ENCODE peak calls at places on chromosome 4, in nine cellular contexts. Z is Peyer's patch, T is neural progenitor cell, G is A549, N is fibroblast of lung, A is IMR-90, Q is astrocyte, X is transverse colon, D is ovary. O is an unnamed sample.

GRCh38 chr4:76706581-76706980 is 191.4 kb downstream of the SOWAHB start:
- DNase-seq in Z (no peak), T (no peak), G (no peak), N (no peak), A (no peak), Q (no peak), X (no peak), D (no peak), O (no peak)

GRCh38 chr4:104524591-104524990 is 29.9 kb upstream of the CXXC4 start:
- DNase-seq in Z (no peak), T (no peak), G (no peak), N (peak; percentile 34), A (peak; percentile 43), Q (peak; percentile 65), X (no peak), D (no peak), O (no peak)

GRCh38 chr4:78940752-78941151 is 1.5 kb upstream of the PAQR3 start:
- DNase-seq in Z (no peak), T (no peak), G (no peak), N (no peak), A (no peak), Q (no peak), X (no peak), D (no peak), O (no peak)

GRCh38 chr4:143341186-143341755 is 4.6 kb downstream of the GAB1 start:
- DNase-seq in Z (no peak), T (no peak), G (no peak), N (no peak), A (no peak), Q (no peak), X (peak; percentile 41), D (no peak), O (no peak)

GRCh38 chr4:82833696-82834313 is 35.2 kb upstream of the SCD5 start:
- DNase-seq in Z (no peak), T (no peak), G (no peak), N (peak; percentile 86), A (peak; percentile 94), Q (peak; percentile 84), X (peak; percentile 27), D (no peak), O (no peak)

GRCh38 chr4:55543858-55544257 is 2.9 kb downstream of the CLOCK start:
- DNase-seq in Z (no peak), T (no peak), G (no peak), N (peak; percentile 21), A (peak; percentile 27), Q (no peak), X (no peak), D (no peak), O (no peak)

GRCh38 chr4:186900232-186900900 is 176.7 kb upstream of the FAT1 start:
- DNase-seq in Z (no peak), T (no peak), G (peak; percentile 29), N (peak; percentile 63), A (peak; percentile 87), Q (peak; percentile 88), X (no peak), D (no peak), O (no peak)

GRCh38 chr4:108036252-108036651 is 46.6 kb downstream of the HADH start:
- DNase-seq in Z (no peak), T (no peak), G (no peak), N (no peak), A (no peak), Q (no peak), X (peak; percentile 58), D (no peak), O (peak; percentile 21)

GRCh38 chr4:52096048-52096447 is 44.9 kb downstream of the SPATA18 start:
- DNase-seq in Z (no peak), T (no peak), G (no peak), N (no peak), A (peak; percentile 37), Q (peak; percentile 34), X (no peak), D (no peak), O (no peak)

GRCh38 chr4:4677825-4678522 is 136.1 kb upstream of the STX18 start:
- DNase-seq in Z (no peak), T (peak; percentile 68), G (no peak), N (peak; percentile 62), A (peak; percentile 59), Q (peak; percentile 29), X (no peak), D (no peak), O (no peak)

GRCh38 chr4:94262163-94263016 is 54.7 kb downstream of the SMARCAD1 start:
- DNase-seq in Z (no peak), T (no peak), G (no peak), N (no peak), A (no peak), Q (no peak), X (no peak), D (no peak), O (no peak)

GRCh38 chr4:7708981-7709380 is 230.7 kb downstream of the AFAP1 start:
- DNase-seq in Z (no peak), T (no peak), G (no peak), N (peak; percentile 16), A (no peak), Q (peak; percentile 19), X (no peak), D (peak; percentile 12), O (peak; percentile 29)
- TF ChIP-seq CTCF in Z (no peak), T (no peak), G (no peak), N (no peak), A (no peak), Q (no peak), X (no peak), D (no peak), O (no peak)

GRCh38 chr4:118281611-118282442 is 71.0 kb downstream of the PRSS12 start:
- DNase-seq in Z (peak; percentile 53), T (peak; percentile 43), G (no peak), N (peak; percentile 53), A (peak; percentile 63), Q (peak; percentile 61), X (no peak), D (peak; percentile 48), O (peak; percentile 58)
- H3K4me1 ChIP-seq in Z (peaks cover 3% of the 10 kb centered on the region), T (peaks cover 17% of the 10 kb centered on the region), G (peaks cover 31% of the 10 kb centered on the region), N (peaks cover 6% of the 10 kb centered on the region), A (peaks cover 10% of the 10 kb centered on the region), Q (peaks cover 24% of the 10 kb centered on the region), X (peaks cover 26% of the 10 kb centered on the region), D (peaks cover 3% of the 10 kb centered on the region), O (peaks cover 18% of the 10 kb centered on the region)

GRCh38 chr4:65669981-65670330 is 333 bp downstream of the EPHA5 start:
- DNase-seq in Z (no peak), T (no peak), G (no peak), N (no peak), A (no peak), Q (no peak), X (no peak), D (no peak), O (no peak)

GRCh38 chr4:65671402-65671801 is 1.1 kb upstream of the EPHA5 start:
- DNase-seq in Z (no peak), T (no peak), G (no peak), N (no peak), A (no peak), Q (no peak), X (no peak), D (no peak), O (no peak)

GRCh38 chr4:65668201-65669007 is 1.9 kb downstream of the EPHA5 start:
- DNase-seq in Z (no peak), T (peak; percentile 49), G (no peak), N (no peak), A (no peak), Q (peak; percentile 63), X (no peak), D (peak; percentile 25), O (peak; percentile 22)

GRCh38 chr4:65669008-65669971 is 999 bp downstream of the EPHA5 start:
- DNase-seq in Z (peak; percentile 44), T (peak; percentile 58), G (no peak), N (peak; percentile 1), A (no peak), Q (peak; percentile 61), X (no peak), D (peak; percentile 25), O (no peak)

DNA sequence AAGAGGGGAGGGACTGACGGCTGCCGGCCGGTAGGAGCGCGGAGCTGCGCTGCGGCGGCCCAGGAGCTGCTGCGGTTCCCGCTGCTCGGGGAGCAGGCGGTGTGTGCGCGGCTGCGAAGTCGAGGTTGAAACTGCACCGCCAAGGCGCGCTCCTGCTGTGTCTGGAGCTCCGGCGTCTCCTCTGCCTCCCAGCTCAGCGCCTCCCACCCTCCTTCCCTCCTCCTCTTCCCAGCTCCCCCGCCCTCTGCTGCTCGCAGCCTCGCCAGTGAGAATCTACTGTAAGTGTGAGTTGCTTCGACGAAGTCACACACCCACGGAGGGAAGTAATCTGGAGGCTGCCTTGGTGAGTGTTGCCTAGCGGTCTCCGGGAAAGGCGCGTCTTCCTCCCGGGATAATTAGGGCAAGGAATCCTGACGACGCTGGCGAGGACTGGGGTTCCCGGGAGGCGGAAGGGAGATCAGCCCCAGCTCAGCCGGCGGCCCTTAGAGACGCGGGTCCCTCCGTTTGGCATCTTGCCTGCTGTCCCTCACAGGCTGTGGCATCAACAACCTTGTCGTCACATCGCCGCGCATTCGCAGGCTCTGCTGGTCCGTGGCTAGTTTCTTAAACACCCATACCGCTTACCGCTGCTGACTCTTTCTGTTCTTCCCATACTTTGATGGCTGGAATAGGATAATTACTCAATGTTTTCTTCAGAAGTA is at the start of gene EPHA5:
- DNase-seq in Z (peak; percentile 51), T (peak; percentile 89), G (no peak), N (peak; percentile 36), A (peak; percentile 41), Q (peak; percentile 97), X (no peak), D (peak; percentile 74), O (no peak)
- H3K4me3 ChIP-seq in Z (no peak within 1 kb of the TSS), T (peak within 1 kb of the TSS; percentile 56), G (peak within 1 kb of the TSS; percentile 58), N (peak within 1 kb of the TSS; percentile 18), A (peak within 1 kb of the TSS; percentile 29), Q (peak within 1 kb of the TSS; percentile 76), X (peak within 1 kb of the TSS; percentile 40), D (peak within 1 kb of the TSS; percentile 37), O (no peak within 1 kb of the TSS)

GRCh38 chr4:20251796-20252655 is at the start of gene SLIT2:
- DNase-seq in Z (peak; percentile 71), T (peak; percentile 92), G (peak; percentile 18), N (peak; percentile 81), A (peak; percentile 68), Q (peak; percentile 56), X (peak; percentile 81), D (peak; percentile 88), O (peak; percentile 76)

GRCh38 chr4:20252656-20253271 is 1.1 kb downstream of the SLIT2 start:
- DNase-seq in Z (peak; percentile 51), T (peak; percentile 64), G (no peak), N (peak; percentile 54), A (peak; percentile 39), Q (peak; percentile 30), X (peak; percentile 11), D (peak; percentile 26), O (no peak)

GRCh38 chr4:20249333-20249732 is 2.4 kb upstream of the SLIT2 start:
- DNase-seq in Z (no peak), T (peak; percentile 25), G (no peak), N (peak; percentile 78), A (peak; percentile 69), Q (peak; percentile 34), X (no peak), D (no peak), O (no peak)

GRCh38 chr4:20251061-20251795 is 477 bp upstream of the SLIT2 start:
- DNase-seq in Z (no peak), T (no peak), G (no peak), N (peak; percentile 31), A (peak; percentile 16), Q (no peak), X (no peak), D (no peak), O (no peak)

DNA sequence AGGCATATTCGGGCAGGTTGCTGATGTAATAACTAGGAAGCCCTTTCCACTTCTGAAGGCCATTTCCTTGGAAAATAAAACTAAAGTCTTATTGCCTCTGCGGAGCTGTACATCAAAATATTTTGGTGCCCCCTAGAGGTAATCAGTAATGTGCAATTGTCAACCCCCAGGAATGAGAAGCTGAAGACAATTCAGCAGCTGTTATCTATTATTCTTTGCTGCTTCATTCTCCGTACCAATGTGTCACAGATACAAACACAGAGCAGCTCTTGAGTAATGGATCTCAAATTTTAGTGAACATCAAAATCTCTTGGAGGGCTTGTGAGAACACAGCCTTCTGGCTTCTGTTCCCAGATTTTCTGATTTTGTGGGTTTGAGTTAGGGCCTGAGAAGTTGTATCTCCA is 3.5 kb upstream of the SLIT2 start:
- DNase-seq in Z (no peak), T (peak; percentile 69), G (no peak), N (peak; percentile 85), A (peak; percentile 83), Q (peak; percentile 45), X (no peak), D (no peak), O (no peak)
- TF ChIP-seq CTCF in Z (peak; percentile 26), T (peak; percentile 79), G (peak; percentile 30), N (peak; percentile 71), A (peak; percentile 80), Q (peak; percentile 79), X (peak; percentile 50), D (peak; percentile 10), O (peak; percentile 33)

O was measured in mucosa of descending colon.